ENCODE peak calls at places on chromosome 9, in seven cellular contexts. E is psoas muscle, C is lower leg skin, Y is WTC11, N is AG09319, D is AG04449, Q is GM12865. K is an unnamed sample.
A peak's percentile ranks its signal among the peaks of the same experiment; 100 is the strongest.

GRCh38 chr9:20811872-20812271 is 127.8 kb downstream of the FOCAD start:
- DNase-seq in E (no peak), C (no peak), Y (no peak), N (no peak), D (no peak), Q (no peak), K (no peak)

GRCh38 chr9:34555435-34556230 is 32.8 kb upstream of the ENHO start:
- DNase-seq in E (peak; percentile 44), C (no peak), Y (no peak), N (no peak), D (no peak), Q (no peak), K (no peak)

GRCh38 chr9:135401218-135401617 is 78.4 kb upstream of the PPP1R26 start:
- DNase-seq in E (no peak), C (no peak), Y (no peak), N (no peak), D (no peak), Q (no peak), K (no peak)

GRCh38 chr9:135753391-135754105 is 51.6 kb downstream of the KCNT1 start:
- DNase-seq in E (no peak), C (no peak), Y (no peak), N (no peak), D (no peak), Q (no peak), K (no peak)

GRCh38 chr9:116387934-116388714 is 234.5 kb downstream of the PAPPA start:
- DNase-seq in E (no peak), C (no peak), Y (no peak), N (no peak), D (no peak), Q (peak; percentile 24), K (no peak)

GRCh38 chr9:108552459-108553040 is 303.2 kb downstream of the ACTL7B start:
- DNase-seq in E (no peak), C (peak; percentile 66), Y (no peak), N (no peak), D (no peak), Q (no peak), K (no peak)

GRCh38 chr9:92614763-92615441 is 55.0 kb downstream of the IPPK start:
- DNase-seq in E (no peak), C (no peak), Y (no peak), N (no peak), D (no peak), Q (no peak), K (no peak)

GRCh38 chr9:93094294-93095204 is 1.5 kb upstream of the CARD19 start:
- DNase-seq in E (peak; percentile 83), C (peak; percentile 67), Y (no peak), N (no peak), D (no peak), Q (peak; percentile 82), K (no peak)

GRCh38 chr9:94864183-94864582 is 137.7 kb downstream of the AOPEP start:
- DNase-seq in E (no peak), C (no peak), Y (no peak), N (no peak), D (no peak), Q (no peak), K (no peak)

GRCh38 chr9:21616082-21616778 is 134.1 kb upstream of the IFNE start:
- DNase-seq in E (no peak), C (no peak), Y (no peak), N (peak; percentile 47), D (peak; percentile 95), Q (no peak), K (peak; percentile 93)

GRCh38 chr9:14170973-14171596 is 142.9 kb downstream of the NFIB start:
- DNase-seq in E (no peak), C (no peak), Y (no peak), N (no peak), D (no peak), Q (peak; percentile 8), K (no peak)

GRCh38 chr9:69023650-69024049 is 9.7 kb upstream of the PRKACG start:
- DNase-seq in E (no peak), C (no peak), Y (no peak), N (no peak), D (no peak), Q (no peak), K (no peak)

GRCh38 chr9:107170801-107171200 is 112.3 kb upstream of the RAD23B start:
- DNase-seq in E (no peak), C (no peak), Y (no peak), N (no peak), D (no peak), Q (peak; percentile 30), K (no peak)

GRCh38 chr9:78462616-78463015 is 165.7 kb downstream of the PSAT1 start:
- DNase-seq in E (no peak), C (no peak), Y (no peak), N (no peak), D (peak; percentile 23), Q (no peak), K (no peak)

GRCh38 chr9:4235951-4236804 is 63.7 kb downstream of the GLIS3 start:
- DNase-seq in E (no peak), C (no peak), Y (no peak), N (no peak), D (no peak), Q (no peak), K (peak; percentile 46)

DNA sequence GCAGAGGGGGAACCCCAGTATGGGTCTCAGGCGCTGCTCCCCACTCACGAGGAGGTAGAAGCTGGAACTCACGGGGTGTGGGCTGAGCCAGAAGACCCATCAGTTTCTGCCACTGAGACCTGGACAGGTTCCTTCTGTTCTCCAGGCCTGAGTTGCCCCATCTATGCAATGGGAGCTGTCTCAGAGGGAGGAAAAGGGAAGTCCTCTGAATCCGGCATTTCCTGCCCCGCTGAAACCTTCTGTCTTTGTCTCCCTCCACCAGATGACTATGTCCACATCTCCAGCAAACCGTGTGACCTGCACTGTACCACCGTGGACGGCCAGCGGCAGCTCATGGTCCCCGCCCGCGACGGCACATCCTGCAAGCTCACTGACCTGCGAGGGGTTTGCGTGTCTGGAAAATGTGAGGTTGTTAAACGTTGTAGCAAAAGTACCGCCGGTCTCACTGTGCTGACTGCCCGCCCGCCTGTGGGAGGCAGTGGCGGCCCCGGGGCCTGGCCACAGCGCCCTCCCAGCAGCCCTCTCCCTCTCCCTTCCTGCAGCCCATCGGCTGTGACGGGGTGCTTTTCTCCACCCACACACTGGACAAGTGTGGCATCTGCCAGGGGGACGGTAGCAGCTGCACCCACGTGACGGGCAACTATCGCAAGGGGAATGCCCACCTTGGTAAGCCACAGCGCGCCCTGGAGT is 6.0 kb downstream of the ADAMTSL2 start:
- DNase-seq in E (no peak), C (no peak), Y (no peak), N (no peak), D (no peak), Q (peak; percentile 30), K (no peak)
- TF ChIP-seq CTCF in E (no peak), C (no peak), Y (no peak), N (no peak), D (no peak), Q (peak; percentile 18), K (no peak)

GRCh38 chr9:99000480-99001395 is 57.0 kb downstream of the COL15A1 start:
- DNase-seq in E (peak; percentile 73), C (peak; percentile 51), Y (no peak), N (peak; percentile 19), D (no peak), Q (peak; percentile 70), K (no peak)
- TF ChIP-seq CTCF in E (peak; percentile 67), C (no peak), Y (peak; percentile 59), N (peak; percentile 55), D (peak; percentile 70), Q (peak; percentile 73), K (peak; percentile 85)

GRCh38 chr9:137304383-137305059 is 2.5 kb upstream of the NRARP start:
- DNase-seq in E (peak; percentile 51), C (no peak), Y (no peak), N (no peak), D (no peak), Q (no peak), K (no peak)
- TF ChIP-seq CTCF in E (no peak), C (no peak), Y (no peak), N (no peak), D (peak; percentile 23), Q (no peak), K (no peak)

GRCh38 chr9:123660691-123661090 is 269.2 kb downstream of the DENND1A start:
- DNase-seq in E (no peak), C (no peak), Y (no peak), N (no peak), D (no peak), Q (peak; percentile 34), K (no peak)

GRCh38 chr9:123658792-123659191 is 271.1 kb downstream of the DENND1A start:
- DNase-seq in E (no peak), C (no peak), Y (no peak), N (no peak), D (no peak), Q (peak; percentile 67), K (no peak)

GRCh38 chr9:123659358-123659757 is 270.6 kb downstream of the DENND1A start:
- DNase-seq in E (no peak), C (no peak), Y (no peak), N (no peak), D (no peak), Q (no peak), K (no peak)

GRCh38 chr9:123662057-123662776 is 267.7 kb downstream of the DENND1A start:
- DNase-seq in E (no peak), C (no peak), Y (no peak), N (no peak), D (no peak), Q (no peak), K (no peak)

DNA sequence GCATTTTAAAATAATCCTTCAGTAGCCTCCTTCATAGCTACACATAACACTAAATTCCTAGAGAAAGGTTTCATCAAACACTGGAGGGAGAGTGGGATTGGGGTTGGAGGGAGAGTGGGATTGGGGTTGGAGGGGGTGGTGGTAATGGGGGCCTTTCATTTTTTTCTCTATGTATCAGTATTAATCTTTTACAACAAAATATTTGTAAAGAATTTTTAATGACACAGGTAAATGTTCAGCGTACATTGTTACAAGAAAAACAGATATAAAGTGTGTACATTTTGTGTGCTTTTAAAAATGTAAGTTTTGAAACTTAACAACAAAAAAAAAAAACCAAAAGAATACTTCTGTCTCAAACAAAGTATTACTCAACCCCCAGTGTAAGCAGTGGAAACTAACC is 266.4 kb downstream of the DENND1A start:
- DNase-seq in E (no peak), C (no peak), Y (no peak), N (no peak), D (no peak), Q (no peak), K (no peak)
- TF ChIP-seq CTCF in E (no peak), C (no peak), Y (no peak), N (no peak), D (no peak), Q (no peak), K (no peak)

GRCh38 chr9:33170464-33171156 is 3.5 kb upstream of the B4GALT1 start:
- DNase-seq in E (peak; percentile 89), C (peak; percentile 52), Y (peak; percentile 42), N (no peak), D (no peak), Q (peak; percentile 51), K (no peak)
- TF ChIP-seq CTCF in E (peak; percentile 55), C (no peak), Y (no peak), N (peak; percentile 9), D (peak; percentile 44), Q (peak; percentile 44), K (peak; percentile 34)